ENCODE peak calls at places on chromosomes 11 and 22, in four cellular contexts. R is sigmoid colon, V is stomach, T is HepG2. M is an unnamed sample.

GRCh38 chr11:112412383-112412782 is 151.7 kb upstream of the PLET1 start:
- DNase-seq in R (no peak), T (no peak), V (no peak), M (no peak)

GRCh38 chr11:1207451-1208360 is 15.2 kb upstream of the MUC5B start:
- DNase-seq in R (peak), V (no peak), T (no peak), M (peak)

GRCh38 chr22:43860126-43860525 is 2.2 kb downstream of the SULT4A1 start:
- DNase-seq in V (no peak), T (no peak), R (peak), M (no peak)

GRCh38 chr11:67114275-67114896 is 4.7 kb upstream of the KDM2A start:
- DNase-seq in R (no peak), T (no peak), V (no peak), M (no peak)

GRCh38 chr11:86063536-86063935 is 5.3 kb downstream of the PICALM start:
- DNase-seq in V (no peak), R (no peak), T (no peak), M (no peak)

GRCh38 chr22:45240810-45241631 is at the start of gene KIAA0930:
- DNase-seq in V (peak), T (peak), R (peak), M (peak)

GRCh38 chr22:49532831-49533802 is 294.6 kb downstream of the BRD1 start:
- DNase-seq in V (no peak), R (peak), T (no peak), M (no peak)

GRCh38 chr11:16926868-16927267 is 87.3 kb downstream of the PLEKHA7 start:
- DNase-seq in R (no peak), V (no peak), T (no peak), M (no peak)

GRCh38 chr22:46471901-46472721 is 65.3 kb downstream of the CELSR1 start:
- DNase-seq in T (no peak), V (no peak), R (no peak), M (no peak)

GRCh38 chr22:46807458-46807857 is 45.0 kb downstream of the TBC1D22A start:
- DNase-seq in R (no peak), V (no peak), T (no peak), M (no peak)

GRCh38 chr22:39818050-39818449 is 75.5 kb downstream of the ENTHD1 start:
- DNase-seq in R (no peak), T (no peak), V (no peak), M (no peak)

GRCh38 chr11:73126804-73127480 is 15.2 kb downstream of the FCHSD2 start:
- DNase-seq in V (no peak), R (no peak), T (no peak), M (no peak)

GRCh38 chr11:6201486-6201885 is 2.5 kb downstream of the OR52W1 start:
- DNase-seq in R (no peak), T (no peak), V (no peak), M (no peak)

GRCh38 chr22:31800065-31800464 is 46.2 kb downstream of the DEPDC5 start:
- DNase-seq in T (no peak), R (no peak), V (no peak), M (no peak)

GRCh38 chr11:88340366-88340930 is 2.9 kb upstream of the CTSC start:
- DNase-seq in V (no peak), T (no peak), R (no peak), M (no peak)

GRCh38 chr11:81658722-81659121 is 1074.9 kb downstream of the FAM181B start:
- DNase-seq in T (peak), R (no peak), V (no peak), M (no peak)

GRCh38 chr11:71504526-71504925 is 22.5 kb upstream of the KRTAP5-7 start:
- DNase-seq in V (no peak), T (no peak), R (no peak), M (no peak)

GRCh38 chr22:47407626-47408025 is 645.2 kb downstream of the TBC1D22A start:
- DNase-seq in R (no peak), V (no peak), T (no peak), M (no peak)

GRCh38 chr11:104254347-104254746 is 90.4 kb upstream of the PDGFD start:
- DNase-seq in V (peak), T (peak), R (no peak), M (peak)

GRCh38 chr11:134349802-134350355 is 18.1 kb downstream of the GLB1L2 start:
- DNase-seq in T (no peak), R (no peak), V (no peak), M (no peak)

GRCh38 chr11:116913000-116913399 is 75.6 kb upstream of the APOA1 start:
- DNase-seq in V (no peak), T (no peak), R (no peak), M (no peak)

GRCh38 chr11:75163917-75164316 is 13.0 kb downstream of the SLCO2B1 start:
- DNase-seq in R (no peak), T (no peak), V (no peak), M (no peak)

GRCh38 chr11:72685560-72686480 is 11.6 kb upstream of the PDE2A start:
- DNase-seq in T (no peak), V (no peak), R (peak), M (peak)

GRCh38 chr11:65560555-65561418 is 2.6 kb upstream of the LTBP3 start:
- DNase-seq in T (no peak), R (peak), V (peak), M (peak)

GRCh38 chr11:134498326-134499139 is 86.5 kb upstream of the B3GAT1 start:
- DNase-seq in T (no peak), V (peak), R (peak), M (no peak)

GRCh38 chr22:39223091-39223710 is 21.6 kb downstream of the PDGFB start:
- DNase-seq in T (no peak), R (no peak), V (no peak), M (no peak)

GRCh38 chr22:20422965-20423635 is 14.5 kb downstream of the SCARF2 start:
- DNase-seq in T (no peak), R (peak), V (peak), M (no peak)

GRCh38 chr22:38799265-38800002 is 5.5 kb upstream of the DNAL4 start:
- DNase-seq in T (no peak), R (peak), V (no peak), M (no peak)

GRCh38 chr11:3145206-3145520 is 19.9 kb downstream of the OSBPL5 start:
- DNase-seq in T (no peak), R (no peak), V (no peak), M (no peak)

GRCh38 chr11:3143136-3143880 is 21.8 kb downstream of the OSBPL5 start:
- DNase-seq in R (no peak), V (no peak), T (no peak), M (no peak)

GRCh38 chr11:3147257-3147619 is 17.9 kb downstream of the OSBPL5 start:
- DNase-seq in V (no peak), R (no peak), T (no peak), M (no peak)

GRCh38 chr11:3146612-3147256 is 18.4 kb downstream of the OSBPL5 start:
- DNase-seq in R (no peak), T (no peak), V (no peak), M (no peak)

DNA sequence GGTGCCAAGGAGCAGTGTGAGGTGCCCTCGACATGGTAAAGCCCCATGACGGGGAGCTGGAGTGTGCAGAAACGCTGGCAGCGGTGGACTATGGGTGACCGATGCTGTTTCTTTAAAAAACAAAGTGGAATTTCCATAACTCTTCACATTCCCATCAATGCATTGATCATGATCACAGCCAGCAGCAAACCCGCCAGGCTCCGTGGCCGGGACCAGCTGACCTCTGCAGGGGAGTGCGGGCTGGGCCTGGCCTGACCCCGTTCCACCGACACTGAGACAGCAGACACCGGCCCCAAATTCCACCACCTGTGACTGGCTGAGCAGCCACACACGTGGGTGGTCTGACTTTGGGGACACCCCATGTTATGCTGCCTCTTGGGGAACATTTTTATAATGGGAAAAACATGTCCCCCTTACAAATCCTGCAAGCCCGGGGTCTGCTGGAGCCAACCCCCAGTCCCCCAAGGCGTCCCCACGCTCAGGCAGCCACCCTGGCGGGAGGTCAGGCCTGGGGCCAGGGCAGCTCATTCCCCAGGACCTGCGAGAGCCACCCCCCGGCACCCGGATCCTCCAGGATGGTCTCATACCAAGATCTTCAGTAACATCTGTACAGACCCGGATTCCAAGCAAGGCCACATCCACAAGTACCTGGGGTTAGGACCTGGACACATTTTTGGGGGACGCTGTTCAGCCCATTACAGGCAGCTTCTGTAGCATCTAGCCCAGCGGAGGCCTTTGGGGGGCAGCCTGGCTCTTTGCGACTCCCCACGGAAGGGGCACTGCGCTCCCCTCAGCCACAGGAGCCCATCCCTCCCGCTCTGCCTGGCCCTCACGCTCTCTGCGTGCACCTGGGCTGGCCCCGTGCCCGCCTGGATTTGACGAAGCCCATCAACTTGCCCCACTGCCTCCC is 20.6 kb downstream of the OSBPL5 start:
- DNase-seq in R (no peak), T (no peak), V (no peak), M (no peak)
- TF ChIP-seq EP300 in R (no peak), T (no peak), V (no peak), M (no peak)

GRCh38 chr11:38254849-38255248 is 1656.8 kb upstream of the RAG2 start:
- DNase-seq in T (no peak), V (no peak), R (no peak), M (no peak)
- TF ChIP-seq EP300 in T (no peak), V (no peak), R (no peak), M (no peak)

GRCh38 chr11:20059587-20060021 is 100.7 kb downstream of the DBX1 start:
- DNase-seq in R (no peak), T (no peak), V (no peak), M (no peak)

GRCh38 chr11:20060647-20061205 is 99.5 kb downstream of the DBX1 start:
- DNase-seq in V (no peak), R (no peak), T (no peak), M (no peak)

GRCh38 chr11:20057055-20057943 is 103.0 kb downstream of the DBX1 start:
- DNase-seq in V (no peak), T (no peak), R (no peak), M (no peak)

GRCh38 chr11:20060180-20060579 is 100.1 kb downstream of the DBX1 start:
- DNase-seq in R (no peak), V (no peak), T (no peak), M (no peak)

DNA sequence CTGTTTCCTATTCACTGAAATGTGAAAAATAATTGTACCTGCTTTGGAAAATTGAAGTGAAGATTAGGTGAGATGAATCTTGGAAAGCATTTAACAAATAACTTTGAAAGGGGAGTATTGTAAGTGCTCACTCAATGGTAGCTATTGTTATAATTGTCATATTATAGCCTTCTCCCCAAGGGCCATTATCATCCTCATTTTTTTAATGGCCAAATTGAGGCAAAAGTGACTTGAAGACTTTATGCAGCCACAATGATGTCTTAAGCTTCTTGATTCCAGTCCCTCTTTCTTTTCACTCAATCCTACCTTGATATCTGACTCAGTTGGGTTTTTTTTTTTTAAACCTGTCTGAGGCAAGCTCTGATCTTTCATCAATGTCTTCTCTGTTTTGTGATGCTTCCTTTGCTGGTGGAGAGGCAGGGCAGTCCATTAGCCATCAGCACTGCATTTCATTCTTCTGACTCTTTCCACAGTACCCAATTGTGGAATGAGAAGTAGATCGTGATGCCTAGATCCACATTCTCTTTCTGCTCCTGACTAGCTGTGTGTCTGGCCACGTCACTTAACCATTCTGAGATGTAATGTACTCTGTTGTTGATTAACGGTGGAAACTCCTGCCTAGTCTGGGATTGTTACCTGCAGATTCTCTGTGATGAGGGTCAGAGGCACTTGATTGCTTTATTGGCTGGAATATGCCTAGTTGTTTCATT is 101.4 kb downstream of the DBX1 start:
- DNase-seq in T (no peak), V (no peak), R (no peak), M (no peak)
- TF ChIP-seq EP300 in T (no peak), V (no peak), R (no peak), M (no peak)

GRCh38 chr22:28481725-28482124 is 197.9 kb downstream of the TTC28 start:
- DNase-seq in R (no peak), T (no peak), V (no peak), M (no peak)
- TF ChIP-seq EP300 in R (no peak), T (no peak), V (no peak), M (no peak)

GRCh38 chr11:126341760-126342161 is 13.7 kb upstream of the ST3GAL4 start:
- DNase-seq in T (no peak), R (no peak), V (no peak), M (no peak)
- TF ChIP-seq EP300 in T (no peak), R (no peak), V (no peak), M (no peak)

DNA sequence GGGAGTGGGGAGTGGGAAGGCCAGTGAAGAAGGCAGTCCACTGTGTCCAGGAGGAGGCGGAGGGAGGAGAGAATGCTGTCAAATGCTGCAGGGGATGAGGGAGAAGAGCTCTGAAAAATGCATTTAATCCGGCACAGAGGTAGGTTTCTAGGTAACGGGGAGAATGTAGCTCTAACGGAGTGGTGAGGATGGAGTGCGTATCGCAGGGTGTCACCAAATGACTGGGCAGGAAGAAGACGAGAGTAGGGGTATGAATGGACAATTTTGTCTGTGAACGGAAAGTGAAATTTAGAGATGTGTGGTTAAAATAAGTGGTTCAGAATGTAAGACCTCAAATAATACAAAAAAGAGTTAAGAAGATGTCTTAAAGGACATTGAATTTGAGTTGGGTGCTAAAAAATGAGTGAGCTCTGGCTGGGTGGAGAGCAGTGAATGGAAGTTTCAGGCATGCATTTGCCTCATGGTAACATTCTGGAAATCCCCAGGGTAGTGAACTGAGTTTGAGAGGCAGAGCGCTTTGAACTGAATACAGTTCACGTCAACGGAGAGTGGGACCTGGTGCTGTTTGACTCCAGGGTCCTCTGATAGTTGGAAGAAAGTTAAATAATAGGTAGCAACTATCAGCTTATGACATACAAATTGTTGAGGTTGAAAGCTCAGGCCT is 81.3 kb upstream of the CADM1 start:
- DNase-seq in V (no peak), R (no peak), T (no peak), M (no peak)
- TF ChIP-seq EP300 in V (no peak), R (no peak), T (no peak), M (no peak)

GRCh38 chr11:131231317-131231716 is 139.1 kb upstream of the NTM start:
- DNase-seq in R (no peak), V (no peak), T (no peak), M (no peak)

GRCh38 chr11:131234146-131234680 is 136.2 kb upstream of the NTM start:
- DNase-seq in V (no peak), R (no peak), T (no peak), M (no peak)

GRCh38 chr11:131240421-131240820 is 130.0 kb upstream of the NTM start:
- DNase-seq in V (no peak), R (no peak), T (no peak), M (no peak)

DNA sequence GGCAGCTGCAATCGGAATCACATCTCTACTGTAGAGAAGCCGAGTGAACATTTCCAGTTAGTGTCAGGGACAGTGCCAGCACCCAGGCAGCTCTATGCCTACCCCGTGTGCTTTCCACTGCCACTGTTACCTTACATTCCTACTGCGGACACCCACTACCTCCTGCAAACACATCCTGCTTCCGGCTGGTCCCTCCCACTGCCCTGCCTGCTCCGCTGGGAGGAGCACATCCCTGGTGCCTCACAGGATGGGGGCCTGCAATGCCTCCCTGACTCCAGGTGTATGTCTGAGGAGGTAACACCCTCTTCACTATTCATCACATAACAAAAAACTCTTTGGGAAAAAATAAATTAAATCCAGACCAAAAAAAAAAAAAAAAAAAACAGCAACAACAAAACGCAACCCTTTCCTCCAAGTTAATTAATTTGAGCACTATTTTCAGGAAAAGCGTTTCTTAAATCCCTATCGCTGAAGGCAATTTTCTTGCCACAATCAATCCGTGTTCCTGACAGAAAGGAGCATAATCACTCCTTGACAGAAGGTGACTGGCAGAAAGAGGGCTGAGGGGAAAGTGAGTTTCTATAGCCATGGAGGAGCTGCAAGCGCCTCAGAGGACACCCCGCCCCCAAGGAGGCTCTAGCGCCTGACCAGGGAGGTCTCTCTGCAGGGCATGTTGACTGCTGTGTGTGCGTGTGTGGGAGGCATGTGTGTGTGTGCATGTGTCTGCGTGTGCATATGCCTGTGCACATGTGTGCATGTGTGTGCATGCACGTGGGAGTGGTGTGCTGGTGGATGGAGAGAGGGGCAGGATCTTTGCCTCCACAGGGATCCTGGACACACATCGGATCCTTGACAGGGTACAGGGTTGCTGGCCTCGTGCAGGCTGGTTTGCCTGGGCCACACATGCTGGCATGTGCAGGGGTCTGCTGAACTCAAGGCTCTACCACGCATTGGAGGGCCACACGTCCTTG is 134.8 kb upstream of the NTM start:
- DNase-seq in R (no peak), T (no peak), V (no peak), M (no peak)
- TF ChIP-seq EP300 in R (no peak), T (no peak), V (no peak), M (no peak)

M was measured in ovary.